ENCODE peak calls at places on chromosomes 3 and 15, in seven cellular contexts. One of them, this sample, is unnamed. For H3K4me1, the result is how much of the 10 kb centered on the place peaks cover.

GRCh38 chr3:18302517-18302916 is 122.6 kb downstream of the SATB1 start:
- DNase-seq in cardiac muscle cell: no peak
- DNase-seq in fibroblast of lung: peak
- DNase-seq in lower lobe of right lung: no peak
- DNase-seq in PC-3: peak
- DNase-seq in IMR-90: peak
- DNase-seq in kidney: no peak
- DNase-seq in this sample: no peak

GRCh38 chr3:196524527-196524926 is 9.4 kb upstream of the SMCO1 start:
- DNase-seq in cardiac muscle cell: no peak
- DNase-seq in fibroblast of lung: no peak
- DNase-seq in lower lobe of right lung: no peak
- DNase-seq in PC-3: peak
- DNase-seq in IMR-90: peak
- DNase-seq in kidney: no peak
- DNase-seq in this sample: no peak

GRCh38 chr3:35639251-35640185 is at the start of gene ARPP21:
- DNase-seq in cardiac muscle cell: peak
- DNase-seq in fibroblast of lung: no peak
- DNase-seq in lower lobe of right lung: peak
- DNase-seq in PC-3: peak
- DNase-seq in IMR-90: no peak
- DNase-seq in kidney: peak
- DNase-seq in this sample: no peak

GRCh38 chr3:73683706-73684105 is 59.0 kb upstream of the PDZRN3 start:
- DNase-seq in cardiac muscle cell: no peak
- DNase-seq in fibroblast of lung: no peak
- DNase-seq in lower lobe of right lung: no peak
- DNase-seq in PC-3: no peak
- DNase-seq in IMR-90: no peak
- DNase-seq in kidney: no peak
- DNase-seq in this sample: no peak

GRCh38 chr3:10964537-10965167 is 27.9 kb upstream of the SLC6A1 start:
- DNase-seq in cardiac muscle cell: peak
- DNase-seq in fibroblast of lung: peak
- DNase-seq in lower lobe of right lung: no peak
- DNase-seq in PC-3: peak
- DNase-seq in IMR-90: peak
- DNase-seq in kidney: peak
- DNase-seq in this sample: no peak

GRCh38 chr3:151016421-151016820 is 43.9 kb upstream of the CLRN1 start:
- DNase-seq in cardiac muscle cell: no peak
- DNase-seq in fibroblast of lung: peak
- DNase-seq in lower lobe of right lung: no peak
- DNase-seq in PC-3: no peak
- DNase-seq in IMR-90: peak
- DNase-seq in kidney: no peak
- DNase-seq in this sample: no peak

GRCh38 chr3:123884258-123884831 is at the start of gene MYLK:
- DNase-seq in cardiac muscle cell: peak
- DNase-seq in fibroblast of lung: peak
- DNase-seq in lower lobe of right lung: peak
- DNase-seq in PC-3: peak
- DNase-seq in IMR-90: peak
- DNase-seq in kidney: peak
- DNase-seq in this sample: peak

GRCh38 chr3:197516517-197516889 is 39.3 kb downstream of the BDH1 start:
- DNase-seq in cardiac muscle cell: no peak
- DNase-seq in fibroblast of lung: peak
- DNase-seq in lower lobe of right lung: peak
- DNase-seq in PC-3: peak
- DNase-seq in IMR-90: peak
- DNase-seq in kidney: peak
- DNase-seq in this sample: no peak

GRCh38 chr3:129686941-129687340 is 80.5 kb upstream of the PLXND1 start:
- DNase-seq in cardiac muscle cell: no peak
- DNase-seq in fibroblast of lung: peak
- DNase-seq in lower lobe of right lung: no peak
- DNase-seq in PC-3: peak
- DNase-seq in IMR-90: no peak
- DNase-seq in kidney: no peak
- DNase-seq in this sample: no peak

GRCh38 chr15:83288381-83288801 is 3.9 kb upstream of the BNC1 start:
- DNase-seq in cardiac muscle cell: no peak
- DNase-seq in fibroblast of lung: no peak
- DNase-seq in lower lobe of right lung: no peak
- DNase-seq in PC-3: peak
- DNase-seq in IMR-90: no peak
- DNase-seq in kidney: no peak
- DNase-seq in this sample: no peak

GRCh38 chr3:174218011-174218410 is 641.1 kb upstream of the NAALADL2 start:
- DNase-seq in cardiac muscle cell: no peak
- DNase-seq in fibroblast of lung: peak
- DNase-seq in lower lobe of right lung: no peak
- DNase-seq in PC-3: peak
- DNase-seq in IMR-90: peak
- DNase-seq in kidney: no peak
- DNase-seq in this sample: no peak

GRCh38 chr3:17195856-17196604 is 311.3 kb downstream of the PLCL2 start:
- DNase-seq in cardiac muscle cell: peak
- DNase-seq in fibroblast of lung: peak
- DNase-seq in lower lobe of right lung: no peak
- DNase-seq in PC-3: peak
- DNase-seq in IMR-90: peak
- DNase-seq in kidney: no peak
- DNase-seq in this sample: no peak

GRCh38 chr3:45693941-45694521 is 4.8 kb downstream of the SACM1L start:
- DNase-seq in cardiac muscle cell: no peak
- DNase-seq in fibroblast of lung: peak
- DNase-seq in lower lobe of right lung: no peak
- DNase-seq in PC-3: no peak
- DNase-seq in IMR-90: no peak
- DNase-seq in kidney: no peak
- DNase-seq in this sample: no peak

GRCh38 chr3:67678665-67679064 is 24.3 kb upstream of the SUCLG2 start:
- DNase-seq in cardiac muscle cell: no peak
- DNase-seq in fibroblast of lung: no peak
- DNase-seq in lower lobe of right lung: no peak
- DNase-seq in PC-3: no peak
- DNase-seq in IMR-90: no peak
- DNase-seq in kidney: no peak
- DNase-seq in this sample: no peak

GRCh38 chr3:112587336-112587735 is 25.5 kb downstream of the SLC35A5 start:
- DNase-seq in cardiac muscle cell: no peak
- DNase-seq in fibroblast of lung: no peak
- DNase-seq in lower lobe of right lung: no peak
- DNase-seq in PC-3: no peak
- DNase-seq in IMR-90: no peak
- DNase-seq in kidney: no peak
- DNase-seq in this sample: no peak

DNA sequence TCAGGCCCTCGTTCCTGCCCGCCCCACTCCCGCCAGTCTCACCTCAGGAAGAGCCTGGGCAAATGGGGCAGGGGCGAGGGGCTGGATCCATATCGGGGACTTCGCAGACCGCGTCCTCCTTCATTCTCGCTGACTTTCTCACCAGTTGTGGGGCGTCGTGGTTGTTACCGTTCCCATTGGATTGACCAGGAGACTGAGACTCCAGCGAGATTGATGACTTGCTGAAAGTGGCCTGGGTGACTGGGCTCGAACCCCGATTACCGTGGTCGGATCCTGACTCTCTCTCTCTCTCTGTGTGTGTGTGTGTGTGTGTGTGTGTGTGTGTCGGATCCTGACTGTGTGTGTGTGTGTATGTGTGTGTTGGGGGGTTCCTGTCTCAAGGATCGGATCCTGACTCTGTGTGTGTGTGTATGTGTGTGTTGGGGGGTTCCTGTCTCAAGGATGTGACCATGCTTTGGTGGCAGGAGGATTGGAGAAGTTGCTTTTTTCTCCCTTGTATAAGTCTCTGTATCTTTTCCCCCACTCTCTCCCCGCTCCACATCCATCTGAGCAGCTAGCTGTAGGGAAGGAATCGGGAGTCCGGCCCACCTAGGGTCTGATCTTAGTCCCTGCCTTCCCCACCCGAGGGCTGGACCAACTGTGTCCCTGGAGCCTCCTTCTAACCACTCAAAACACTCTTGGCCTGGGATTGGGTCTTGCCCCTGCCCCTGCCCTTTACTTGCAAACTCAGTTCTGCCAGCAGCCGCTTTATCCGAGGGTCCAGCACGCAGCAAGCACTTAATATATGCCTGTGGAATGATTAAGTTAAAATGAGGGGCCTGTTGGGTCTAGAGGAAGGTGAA is 605 bp downstream of the PLEKHO2 start:
- DNase-seq in cardiac muscle cell: peak
- DNase-seq in fibroblast of lung: peak
- DNase-seq in lower lobe of right lung: no peak
- DNase-seq in PC-3: peak
- DNase-seq in IMR-90: peak
- DNase-seq in kidney: no peak
- DNase-seq in this sample: no peak
- H3K4me1 ChIP-seq in cardiac muscle cell: under half
- H3K4me1 ChIP-seq in fibroblast of lung: under half
- H3K4me1 ChIP-seq in lower lobe of right lung: under half
- H3K4me1 ChIP-seq in PC-3: under half
- H3K4me1 ChIP-seq in IMR-90: under half
- H3K4me1 ChIP-seq in kidney: under half
- H3K4me1 ChIP-seq in this sample: under half

GRCh38 chr3:28053759-28054158 is 187.7 kb upstream of the CMC1 start:
- DNase-seq in cardiac muscle cell: no peak
- DNase-seq in fibroblast of lung: peak
- DNase-seq in lower lobe of right lung: no peak
- DNase-seq in PC-3: peak
- DNase-seq in IMR-90: peak
- DNase-seq in kidney: no peak
- DNase-seq in this sample: no peak

GRCh38 chr3:28057548-28057947 is 183.9 kb upstream of the CMC1 start:
- DNase-seq in cardiac muscle cell: no peak
- DNase-seq in fibroblast of lung: no peak
- DNase-seq in lower lobe of right lung: no peak
- DNase-seq in PC-3: no peak
- DNase-seq in IMR-90: no peak
- DNase-seq in kidney: no peak
- DNase-seq in this sample: no peak
- H3K4me3 ChIP-seq in cardiac muscle cell: no peak
- H3K4me3 ChIP-seq in fibroblast of lung: no peak
- H3K4me3 ChIP-seq in lower lobe of right lung: no peak
- H3K4me3 ChIP-seq in PC-3: no peak
- H3K4me3 ChIP-seq in IMR-90: no peak
- H3K4me3 ChIP-seq in kidney: no peak
- H3K4me3 ChIP-seq in this sample: no peak

DNA sequence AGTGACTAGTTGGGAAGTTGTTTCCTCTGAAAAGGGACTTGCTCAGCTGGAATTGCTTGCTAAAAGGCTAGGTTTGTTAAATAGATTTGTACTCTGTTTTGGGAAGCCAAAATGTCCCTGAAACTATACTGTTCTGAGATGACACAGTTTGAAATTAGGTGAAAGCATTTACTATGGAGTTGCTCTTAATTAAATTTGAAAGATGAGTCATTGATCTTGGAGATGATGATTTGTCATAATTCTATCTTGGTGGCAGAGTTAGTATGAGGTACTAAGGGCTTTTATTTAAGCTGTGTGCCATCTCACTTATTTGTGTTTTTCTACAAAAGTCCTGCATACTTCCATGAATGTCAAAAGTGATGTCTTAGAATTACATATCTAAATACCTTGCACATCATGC is 320.9 kb downstream of the PTPRG start:
- DNase-seq in cardiac muscle cell: no peak
- DNase-seq in fibroblast of lung: no peak
- DNase-seq in lower lobe of right lung: no peak
- DNase-seq in PC-3: no peak
- DNase-seq in IMR-90: no peak
- DNase-seq in kidney: no peak
- DNase-seq in this sample: no peak
- H3K4me1 ChIP-seq in cardiac muscle cell: under half
- H3K4me1 ChIP-seq in fibroblast of lung: under half
- H3K4me1 ChIP-seq in lower lobe of right lung: under half
- H3K4me1 ChIP-seq in PC-3: under half
- H3K4me1 ChIP-seq in IMR-90: under half
- H3K4me1 ChIP-seq in kidney: under half
- H3K4me1 ChIP-seq in this sample: under half

GRCh38 chr3:141368062-141368924 is at the start of gene ZBTB38:
- DNase-seq in cardiac muscle cell: peak
- DNase-seq in fibroblast of lung: peak
- DNase-seq in lower lobe of right lung: peak
- DNase-seq in PC-3: peak
- DNase-seq in IMR-90: peak
- DNase-seq in kidney: peak
- DNase-seq in this sample: peak

GRCh38 chr3:141370065-141370533 is 1.8 kb downstream of the ZBTB38 start:
- DNase-seq in cardiac muscle cell: peak
- DNase-seq in fibroblast of lung: peak
- DNase-seq in lower lobe of right lung: no peak
- DNase-seq in PC-3: peak
- DNase-seq in IMR-90: peak
- DNase-seq in kidney: no peak
- DNase-seq in this sample: peak

GRCh38 chr3:141367038-141367730 is 1.1 kb upstream of the ZBTB38 start:
- DNase-seq in cardiac muscle cell: no peak
- DNase-seq in fibroblast of lung: peak
- DNase-seq in lower lobe of right lung: no peak
- DNase-seq in PC-3: peak
- DNase-seq in IMR-90: peak
- DNase-seq in kidney: no peak
- DNase-seq in this sample: no peak

GRCh38 chr3:141366285-141367037 is 1.8 kb upstream of the ZBTB38 start:
- DNase-seq in cardiac muscle cell: peak
- DNase-seq in fibroblast of lung: peak
- DNase-seq in lower lobe of right lung: peak
- DNase-seq in PC-3: peak
- DNase-seq in IMR-90: peak
- DNase-seq in kidney: no peak
- DNase-seq in this sample: peak

DNA sequence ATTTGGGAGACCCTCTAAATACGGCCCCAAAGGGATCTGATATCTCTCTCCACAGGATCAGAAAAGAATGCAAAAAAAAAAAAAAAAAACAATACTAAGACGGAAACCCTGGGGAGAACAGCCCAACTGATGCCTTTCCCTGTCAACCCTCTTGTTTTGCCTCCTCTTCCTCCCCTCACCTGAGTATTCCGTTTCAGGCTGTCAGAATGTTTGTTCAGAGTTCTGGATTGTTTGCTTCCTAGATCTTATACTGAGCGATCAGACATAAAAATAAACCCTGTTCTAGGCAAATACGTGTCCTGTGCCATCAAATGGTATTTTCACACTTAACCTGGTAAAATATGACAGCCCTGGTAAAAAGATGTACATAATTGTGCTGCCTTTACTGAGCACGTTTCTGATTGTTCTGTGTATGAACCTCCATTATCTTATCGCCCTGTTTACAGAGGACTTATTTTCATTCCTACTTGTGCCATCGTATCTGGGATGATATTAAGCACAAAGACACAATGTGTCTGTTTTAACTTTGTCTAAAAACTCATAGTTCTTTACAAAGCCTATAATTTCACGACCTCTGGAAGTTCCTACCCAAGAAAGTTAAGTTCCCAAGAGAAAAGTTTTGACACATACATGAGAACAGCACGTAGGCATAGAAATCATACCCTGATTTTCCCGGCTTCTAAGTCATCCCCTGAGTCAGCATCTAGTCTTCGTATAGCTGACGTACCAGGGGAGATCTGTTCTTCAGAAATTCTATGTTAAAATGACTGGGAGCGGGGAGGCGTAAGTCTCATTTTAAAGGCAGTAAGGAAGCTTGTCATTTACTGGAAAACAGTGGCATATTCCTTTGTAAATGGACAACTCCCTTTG is 856 bp downstream of the ZBTB38 start:
- DNase-seq in cardiac muscle cell: no peak
- DNase-seq in fibroblast of lung: peak
- DNase-seq in lower lobe of right lung: no peak
- DNase-seq in PC-3: peak
- DNase-seq in IMR-90: peak
- DNase-seq in kidney: no peak
- DNase-seq in this sample: no peak
- H3K4me3 ChIP-seq in cardiac muscle cell: no peak
- H3K4me3 ChIP-seq in fibroblast of lung: peak
- H3K4me3 ChIP-seq in lower lobe of right lung: peak
- H3K4me3 ChIP-seq in PC-3: peak
- H3K4me3 ChIP-seq in IMR-90: peak
- H3K4me3 ChIP-seq in kidney: peak
- H3K4me3 ChIP-seq in this sample: peak